ENCODE peak calls at places on chromosomes 11 and 22, in seven cellular contexts. One of them, this sample, is unnamed.

GRCh38 chr11:134043821-134044420 is 25.0 kb upstream of the JAM3 start:
- DNase-seq in A172: no peak
- DNase-seq in aorta: no peak
- DNase-seq in neural progenitor cell: no peak
- DNase-seq in CD8-positive, alpha-beta memory T cell: no peak
- DNase-seq in tibial nerve: no peak
- DNase-seq in cardiac muscle cell: no peak
- DNase-seq in this sample: no peak

GRCh38 chr11:73257342-73258103 is 14.6 kb upstream of the P2RY6 start:
- DNase-seq in aorta: peak
- DNase-seq in cardiac muscle cell: peak
- DNase-seq in A172: peak
- DNase-seq in CD8-positive, alpha-beta memory T cell: no peak
- DNase-seq in tibial nerve: peak
- DNase-seq in neural progenitor cell: peak
- DNase-seq in this sample: peak

GRCh38 chr11:128709402-128709801 is 15.5 kb downstream of the FLI1 start:
- DNase-seq in aorta: no peak
- DNase-seq in neural progenitor cell: no peak
- DNase-seq in CD8-positive, alpha-beta memory T cell: no peak
- DNase-seq in tibial nerve: no peak
- DNase-seq in cardiac muscle cell: peak
- DNase-seq in A172: peak
- DNase-seq in this sample: no peak

GRCh38 chr11:106152824-106153223 is 75.4 kb downstream of the AASDHPPT start:
- DNase-seq in cardiac muscle cell: peak
- DNase-seq in aorta: no peak
- DNase-seq in CD8-positive, alpha-beta memory T cell: no peak
- DNase-seq in tibial nerve: no peak
- DNase-seq in neural progenitor cell: no peak
- DNase-seq in A172: no peak
- DNase-seq in this sample: no peak

GRCh38 chr11:117073539-117073938 is 24.7 kb downstream of the SIK3 start:
- DNase-seq in A172: no peak
- DNase-seq in aorta: no peak
- DNase-seq in CD8-positive, alpha-beta memory T cell: no peak
- DNase-seq in neural progenitor cell: no peak
- DNase-seq in cardiac muscle cell: peak
- DNase-seq in tibial nerve: no peak
- DNase-seq in this sample: no peak

GRCh38 chr22:46391486-46392136 is 56.1 kb downstream of the TRMU start:
- DNase-seq in CD8-positive, alpha-beta memory T cell: no peak
- DNase-seq in aorta: no peak
- DNase-seq in A172: no peak
- DNase-seq in tibial nerve: no peak
- DNase-seq in neural progenitor cell: no peak
- DNase-seq in cardiac muscle cell: no peak
- DNase-seq in this sample: no peak

GRCh38 chr11:613369-613968 is 2.3 kb downstream of the IRF7 start:
- DNase-seq in CD8-positive, alpha-beta memory T cell: peak
- DNase-seq in cardiac muscle cell: peak
- DNase-seq in neural progenitor cell: peak
- DNase-seq in aorta: peak
- DNase-seq in tibial nerve: peak
- DNase-seq in A172: no peak
- DNase-seq in this sample: no peak

GRCh38 chr11:1296287-1296686 is 13.1 kb downstream of the TOLLIP start:
- DNase-seq in aorta: no peak
- DNase-seq in A172: no peak
- DNase-seq in CD8-positive, alpha-beta memory T cell: no peak
- DNase-seq in cardiac muscle cell: no peak
- DNase-seq in neural progenitor cell: no peak
- DNase-seq in tibial nerve: no peak
- DNase-seq in this sample: no peak

GRCh38 chr22:49638788-49639187 is 188.9 kb downstream of the BRD1 start:
- DNase-seq in CD8-positive, alpha-beta memory T cell: no peak
- DNase-seq in A172: peak
- DNase-seq in cardiac muscle cell: no peak
- DNase-seq in tibial nerve: no peak
- DNase-seq in aorta: no peak
- DNase-seq in neural progenitor cell: peak
- DNase-seq in this sample: peak

GRCh38 chr11:27950339-27950738 is 157.6 kb downstream of the KIF18A start:
- DNase-seq in neural progenitor cell: no peak
- DNase-seq in aorta: no peak
- DNase-seq in tibial nerve: no peak
- DNase-seq in A172: no peak
- DNase-seq in cardiac muscle cell: no peak
- DNase-seq in CD8-positive, alpha-beta memory T cell: no peak
- DNase-seq in this sample: no peak

GRCh38 chr11:122180435-122180834 is 64.4 kb upstream of the BLID start:
- DNase-seq in cardiac muscle cell: peak
- DNase-seq in neural progenitor cell: no peak
- DNase-seq in tibial nerve: no peak
- DNase-seq in CD8-positive, alpha-beta memory T cell: no peak
- DNase-seq in A172: peak
- DNase-seq in aorta: peak
- DNase-seq in this sample: no peak

GRCh38 chr11:65468874-65469333 is 29.9 kb upstream of the MALAT1 start:
- DNase-seq in A172: peak
- DNase-seq in tibial nerve: peak
- DNase-seq in neural progenitor cell: peak
- DNase-seq in aorta: no peak
- DNase-seq in CD8-positive, alpha-beta memory T cell: peak
- DNase-seq in cardiac muscle cell: peak
- DNase-seq in this sample: no peak

GRCh38 chr22:41028841-41029240 is 63.6 kb upstream of the EP300 start:
- DNase-seq in tibial nerve: no peak
- DNase-seq in CD8-positive, alpha-beta memory T cell: no peak
- DNase-seq in A172: peak
- DNase-seq in neural progenitor cell: no peak
- DNase-seq in cardiac muscle cell: peak
- DNase-seq in aorta: no peak
- DNase-seq in this sample: peak

GRCh38 chr22:45212306-45212709 is 28.4 kb downstream of the KIAA0930 start:
- DNase-seq in tibial nerve: peak
- DNase-seq in neural progenitor cell: peak
- DNase-seq in CD8-positive, alpha-beta memory T cell: no peak
- DNase-seq in aorta: peak
- DNase-seq in cardiac muscle cell: peak
- DNase-seq in A172: peak
- DNase-seq in this sample: peak

GRCh38 chr11:76316726-76317125 is 64.2 kb downstream of the THAP12 start:
- DNase-seq in A172: no peak
- DNase-seq in aorta: no peak
- DNase-seq in cardiac muscle cell: no peak
- DNase-seq in neural progenitor cell: no peak
- DNase-seq in CD8-positive, alpha-beta memory T cell: no peak
- DNase-seq in tibial nerve: no peak
- DNase-seq in this sample: no peak

GRCh38 chr11:112506852-112507251 is 246.2 kb upstream of the PLET1 start:
- DNase-seq in A172: no peak
- DNase-seq in cardiac muscle cell: no peak
- DNase-seq in aorta: no peak
- DNase-seq in tibial nerve: no peak
- DNase-seq in CD8-positive, alpha-beta memory T cell: no peak
- DNase-seq in neural progenitor cell: no peak
- DNase-seq in this sample: no peak

This sample was measured in H54.